ENCODE peak calls at places on chromosomes 2 and 18, in five cellular contexts. J, P, Q, M and A are unnamed samples.

GRCh38 chr18:23365602-23366001 is 87.5 kb upstream of the RIOK3 start:
- DNase-seq in J (no peak), P (no peak), Q (no peak), M (no peak), A (no peak)

GRCh38 chr2:224190871-224191270 is 151.8 kb upstream of the SERPINE2 start:
- DNase-seq in J (no peak), P (no peak), Q (no peak), M (no peak), A (no peak)

GRCh38 chr2:8644605-8645175 is 37.2 kb upstream of the ID2 start:
- DNase-seq in J (no peak), P (no peak), Q (no peak), M (peak), A (no peak)

GRCh38 chr2:104845552-104845931 is 8.4 kb upstream of the POU3F3 start:
- DNase-seq in J (peak), P (no peak), Q (no peak), M (no peak), A (no peak)

GRCh38 chr2:25373269-25373981 is 31.7 kb upstream of the DNMT3A start:
- DNase-seq in J (no peak), P (no peak), Q (no peak), M (no peak), A (no peak)

GRCh38 chr2:172953970-172954852 is 121.4 kb upstream of the MAP3K20 start:
- DNase-seq in J (no peak), P (no peak), Q (no peak), M (no peak), A (no peak)

GRCh38 chr18:62846334-62846733 is 131.0 kb downstream of the PHLPP1 start:
- DNase-seq in J (no peak), P (no peak), Q (no peak), M (no peak), A (no peak)

GRCh38 chr2:111909079-111909478 is 10.7 kb downstream of the MERTK start:
- DNase-seq in J (peak), P (no peak), Q (no peak), M (no peak), A (no peak)

GRCh38 chr2:55843096-55843991 is 80.2 kb downstream of the EFEMP1 start:
- DNase-seq in J (no peak), P (peak), Q (peak), M (no peak), A (no peak)

GRCh38 chr2:196335238-196335637 is 163.9 kb upstream of the STK17B start:
- DNase-seq in J (no peak), P (peak), Q (peak), M (no peak), A (no peak)

GRCh38 chr2:105288133-105288532 is 41.4 kb downstream of the TGFBRAP1 start:
- DNase-seq in J (no peak), P (no peak), Q (no peak), M (no peak), A (no peak)

GRCh38 chr2:222582931-222583330 is 73.0 kb downstream of the FARSB start:
- DNase-seq in J (no peak), P (no peak), Q (no peak), M (no peak), A (peak)

GRCh38 chr2:21270658-21271057 is 146.9 kb downstream of the TDRD15 start:
- DNase-seq in J (no peak), P (no peak), Q (no peak), M (no peak), A (no peak)

GRCh38 chr2:152298754-152299153 is 36.2 kb upstream of the FMNL2 start:
- DNase-seq in J (no peak), P (no peak), Q (peak), M (no peak), A (no peak)

DNA sequence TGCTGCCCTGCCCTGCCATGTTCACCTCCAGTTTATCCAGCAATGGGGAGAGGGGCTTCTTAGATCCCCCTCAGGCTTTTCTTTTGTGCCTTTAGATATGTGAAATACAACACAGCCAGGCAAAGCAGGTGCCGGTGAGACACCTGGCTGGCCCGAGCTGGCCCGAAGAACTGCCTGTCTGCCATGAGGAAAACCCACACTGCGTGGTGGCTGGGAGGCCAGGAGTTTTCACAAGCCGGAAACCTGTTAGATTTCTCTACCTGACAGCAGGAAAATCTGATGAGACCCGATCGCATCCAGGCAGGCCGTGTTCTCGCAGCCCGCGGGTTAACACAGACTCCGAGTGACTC is 5.7 kb upstream of the GAL3ST2 start:
- DNase-seq in J (no peak), P (no peak), Q (no peak), M (no peak), A (no peak)
- H3K4me3 ChIP-seq in J (no peak), P (no peak), Q (no peak), M (no peak), A (no peak)

DNA sequence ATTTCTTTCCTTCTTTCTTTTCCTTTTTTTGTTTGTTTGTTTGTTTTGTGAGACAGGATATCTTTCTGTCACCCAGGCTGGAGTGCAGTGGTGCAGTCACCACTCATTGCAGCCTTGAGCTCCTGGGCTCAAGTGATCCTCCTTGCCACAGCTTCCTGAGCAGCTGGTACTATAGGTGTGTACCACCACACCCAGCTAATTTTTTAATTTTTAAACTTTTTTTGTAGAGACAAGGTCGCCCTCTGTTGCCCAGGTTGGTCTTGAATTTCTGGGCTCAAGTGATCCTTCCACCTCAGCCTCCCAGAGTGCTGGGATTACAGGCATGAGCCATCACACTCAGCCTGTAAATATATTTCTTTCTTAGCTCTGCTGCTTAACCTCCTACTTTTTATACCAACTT is 83.4 kb upstream of the CYP20A1 start:
- DNase-seq in J (no peak), P (no peak), Q (no peak), M (peak), A (peak)
- TF ChIP-seq CTCF in J (peak), P (no peak), Q (no peak), M (peak), A (no peak)

GRCh38 chr2:219500135-219500534 is 1.4 kb downstream of the GMPPA start:
- DNase-seq in J (peak), P (no peak), Q (no peak), M (no peak), A (no peak)
- H3K4me3 ChIP-seq in J (no peak), P (peak), Q (no peak), M (no peak), A (no peak)

GRCh38 chr2:44671896-44672295 is 269.6 kb upstream of the SIX3 start:
- DNase-seq in J (peak), P (no peak), Q (no peak), M (no peak), A (no peak)
- TF ChIP-seq CTCF in J (no peak), P (no peak), Q (no peak), M (peak), A (no peak)

DNA sequence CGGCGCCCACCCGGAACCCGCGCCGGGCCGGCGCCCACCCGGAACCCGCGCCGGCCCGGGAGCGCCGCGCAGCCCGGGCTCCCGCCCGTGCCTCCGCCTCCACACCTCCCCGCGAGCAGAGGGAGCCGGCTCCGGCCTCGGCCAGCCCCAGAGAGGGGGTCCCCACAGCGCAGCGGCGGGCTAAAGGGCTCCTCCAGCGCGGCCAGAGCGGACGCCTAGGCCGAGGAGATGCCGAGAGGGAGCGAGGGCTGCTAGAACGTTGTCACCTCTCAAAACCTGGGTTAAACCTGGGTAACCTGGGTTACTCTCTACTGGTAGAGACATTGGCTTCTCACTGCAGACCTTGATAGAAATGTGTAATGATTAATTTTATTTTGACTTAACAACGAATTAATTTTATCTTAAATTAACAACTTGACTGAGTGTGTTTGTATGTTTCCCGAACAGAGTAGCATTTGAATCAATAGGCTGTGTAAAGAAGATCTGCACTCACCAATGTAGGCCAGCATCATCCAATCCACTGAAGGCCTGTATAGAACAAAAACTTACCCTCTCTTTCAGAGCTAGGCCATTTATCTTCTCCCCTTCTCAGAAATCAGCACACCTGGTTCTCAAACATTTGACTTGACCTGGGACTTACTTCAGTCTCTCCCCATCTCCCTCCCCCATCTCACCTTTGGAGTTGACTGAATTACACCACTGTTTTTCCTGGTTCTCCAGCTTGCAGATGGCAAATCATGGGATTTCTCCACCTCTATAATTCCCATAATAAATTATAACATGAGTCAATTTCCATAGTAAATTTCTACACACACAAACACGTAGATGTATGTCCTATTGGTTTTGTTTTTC is 242.7 kb downstream of the ASXL3 start:
- DNase-seq in J (peak), P (no peak), Q (no peak), M (no peak), A (no peak)
- H3K4me3 ChIP-seq in J (peak), P (no peak), Q (peak), M (no peak), A (no peak)